ENCODE peak calls at places on chromosomes 13 and 19, in four cellular contexts. H is fibroblast of mammary gland; Q is A549; J is activated CD8-positive, alpha-beta T cell treated with anti-CD3 and anti-CD28 coated beads for 36 hours. A is an unnamed sample.

GRCh38 chr13:24274452-24274971 is 34.9 kb upstream of the C1QTNF9 start:
- DNase-seq in H (no peak), Q (no peak), J (peak), A (no peak)

GRCh38 chr13:94233401-94233800 is 246.1 kb downstream of the DCT start:
- DNase-seq in H (peak), Q (peak), J (no peak), A (no peak)

GRCh38 chr19:37655689-37656491 is 625 bp upstream of the ZFP30 start:
- DNase-seq in H (peak), Q (peak), J (peak), A (peak)

GRCh38 chr13:30752201-30752797 is 17.0 kb downstream of the ALOX5AP start:
- DNase-seq in H (peak), Q (no peak), J (no peak), A (no peak)

GRCh38 chr19:44891016-44891882 is at the start of gene TOMM40:
- DNase-seq in H (no peak), Q (peak), J (peak), A (peak)

GRCh38 chr19:47674548-47674947 is 38.7 kb upstream of the EHD2 start:
- DNase-seq in H (no peak), Q (no peak), J (no peak), A (no peak)

GRCh38 chr13:50894504-50894903 is 15.1 kb upstream of the RNASEH2B start:
- DNase-seq in H (no peak), Q (no peak), J (no peak), A (no peak)

GRCh38 chr19:1125601-1126533 is 22.1 kb downstream of the GPX4 start:
- DNase-seq in H (peak), Q (no peak), J (no peak), A (no peak)

GRCh38 chr13:35470671-35471465 is 5.6 kb downstream of the MAB21L1 start:
- DNase-seq in H (peak), Q (no peak), J (no peak), A (no peak)

GRCh38 chr19:47190167-47190727 is 40.8 kb downstream of the BBC3 start:
- DNase-seq in H (peak), Q (peak), J (peak), A (no peak)

GRCh38 chr13:38473305-38473704 is 123.7 kb downstream of the UFM1 start:
- DNase-seq in H (no peak), Q (no peak), J (no peak), A (no peak)

GRCh38 chr13:93476175-93476574 is 249.6 kb downstream of the GPC6 start:
- DNase-seq in H (peak), Q (peak), J (no peak), A (no peak)

GRCh38 chr19:50333737-50334617 is 4.8 kb upstream of the KCNC3 start:
- DNase-seq in H (no peak), Q (peak), J (no peak), A (no peak)

GRCh38 chr13:109255457-109255856 is 530.9 kb downstream of the IRS2 start:
- DNase-seq in H (no peak), Q (no peak), J (no peak), A (no peak)

GRCh38 chr13:80399340-80400163 is 58.6 kb upstream of the SPRY2 start:
- DNase-seq in H (peak), Q (no peak), J (peak), A (peak)

GRCh38 chr19:1673645-1674292 is 21.4 kb upstream of the TCF3 start:
- DNase-seq in H (no peak), Q (no peak), J (no peak), A (no peak)

GRCh38 chr19:34838248-34838647 is 65.2 kb upstream of the ZNF599 start:
- DNase-seq in H (no peak), Q (peak), J (no peak), A (peak)

GRCh38 chr19:5624154-5624663 is 1.3 kb downstream of the SAFB start:
- DNase-seq in H (peak), Q (no peak), J (peak), A (peak)

GRCh38 chr19:36163813-36164212 is 11.6 kb upstream of the COX7A1 start:
- DNase-seq in H (no peak), Q (no peak), J (no peak), A (no peak)

A was measured in NB4.